ENCODE peak calls at places on chromosomes 13 and 19, in four cellular contexts. T, Y, M and F are unnamed samples.
A peak's percentile ranks its signal among the peaks of the same experiment; 100 is the strongest.

GRCh38 chr19:45153339-45154063 is 7.3 kb downstream of the NKPD1 start:
- DNase-seq in T (no peak), Y (peak; percentile 69), M (no peak), F (peak; percentile 78)

GRCh38 chr19:49442793-49443365 is 1.6 kb upstream of the SLC17A7 start:
- DNase-seq in T (peak; percentile 97), Y (peak; percentile 95), M (peak; percentile 86), F (peak; percentile 100)

GRCh38 chr13:109131698-109132257 is 502.4 kb downstream of the MYO16 start:
- DNase-seq in T (no peak), Y (no peak), M (no peak), F (no peak)

GRCh38 chr13:20673711-20674110 is 29.8 kb upstream of the IL17D start:
- DNase-seq in T (no peak), Y (no peak), M (no peak), F (no peak)

GRCh38 chr13:53197424-53197823 is 168.8 kb downstream of the OLFM4 start:
- DNase-seq in T (no peak), Y (no peak), M (no peak), F (no peak)

GRCh38 chr13:33110713-33111413 is 94.6 kb downstream of the KL start:
- DNase-seq in T (no peak), Y (no peak), M (no peak), F (no peak)

GRCh38 chr19:12779162-12779993 is 4.0 kb upstream of the HOOK2 start:
- DNase-seq in T (peak; percentile 62), Y (peak; percentile 79), M (peak; percentile 61), F (no peak)

GRCh38 chr13:71869274-71869673 is 2.3 kb upstream of the DACH1 start:
- DNase-seq in T (no peak), Y (no peak), M (no peak), F (no peak)

GRCh38 chr13:77896536-77896935 is 22.1 kb downstream of the EDNRB start:
- DNase-seq in T (no peak), Y (no peak), M (no peak), F (no peak)

DNA sequence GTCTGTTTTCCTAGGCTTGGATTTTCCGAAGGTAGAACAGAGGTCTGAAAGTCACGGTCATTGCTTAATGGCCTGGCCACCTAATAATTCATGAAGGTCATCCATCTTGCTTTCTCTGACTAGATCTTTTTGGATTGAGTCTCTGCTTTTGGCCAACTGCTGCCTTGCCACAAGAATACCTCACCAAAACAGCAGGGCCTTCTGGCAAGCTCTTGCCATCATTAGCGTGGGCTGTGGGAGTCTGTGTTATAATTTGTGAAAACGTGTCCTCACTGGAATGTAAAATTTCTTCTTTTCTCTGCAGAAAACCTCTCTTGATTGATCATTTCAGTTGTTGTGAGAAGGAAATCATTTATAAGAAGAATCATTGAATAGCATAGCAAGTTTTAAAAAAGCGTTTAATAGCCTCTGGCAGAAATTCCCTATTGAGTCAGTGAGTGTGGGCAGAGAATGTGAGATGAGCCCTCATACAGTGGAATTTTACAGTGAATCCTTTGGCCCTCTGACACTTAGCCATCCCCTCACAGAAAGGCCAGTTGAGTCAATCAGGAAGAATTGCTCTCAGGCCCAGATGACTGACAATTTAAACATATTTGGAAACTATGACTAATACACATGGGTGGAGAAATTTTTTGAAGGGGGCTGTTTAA is 43.2 kb upstream of the ERICH6B start:
- DNase-seq in T (no peak), Y (no peak), M (no peak), F (no peak)
- TF ChIP-seq NR3C1 in T (no peak), Y (no peak), M (no peak), F (no peak)

DNA sequence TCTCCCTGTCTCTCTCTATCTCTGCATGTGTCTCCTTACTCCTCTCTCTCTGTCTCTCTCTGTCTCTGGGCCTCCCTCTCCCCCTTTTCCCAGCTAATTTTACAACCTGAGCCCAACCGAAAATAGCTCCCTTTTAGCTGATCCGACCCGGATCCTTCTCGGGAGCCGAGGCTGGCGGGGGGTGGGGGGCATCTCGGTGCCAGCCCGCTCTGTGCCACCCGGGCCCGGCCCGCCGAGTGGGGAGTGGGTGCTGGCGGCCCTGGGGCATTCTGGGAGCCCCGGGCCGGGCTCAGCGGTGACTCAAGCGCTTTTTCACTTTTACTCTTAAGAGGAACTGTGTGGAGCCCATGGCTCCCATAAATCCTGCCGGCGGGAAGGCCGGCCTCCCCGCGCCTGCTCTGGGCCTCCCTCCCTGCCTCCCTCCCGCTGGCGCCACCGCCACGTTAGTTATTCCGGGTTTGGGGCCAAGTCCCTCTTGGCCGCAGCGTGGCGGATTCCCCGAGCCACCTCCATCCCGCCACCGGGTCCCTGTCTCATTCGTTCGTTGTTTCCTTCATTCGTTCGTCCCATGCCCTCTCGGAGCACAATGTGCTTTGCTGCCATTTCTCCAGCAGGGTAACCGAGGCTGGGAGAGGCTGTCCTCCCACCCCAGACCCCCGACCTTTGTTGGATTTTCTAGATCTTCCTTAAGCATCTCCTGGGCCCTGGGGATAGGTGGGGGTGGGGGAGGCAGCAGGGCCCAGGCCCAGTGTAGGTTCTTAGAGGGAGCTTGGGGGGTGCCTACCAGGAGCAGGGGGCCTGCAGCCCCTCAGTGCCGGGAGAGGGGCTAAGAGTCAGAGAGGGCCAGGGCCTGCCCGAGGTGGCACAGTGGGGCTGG is 3.2 kb downstream of the NFIC start:
- DNase-seq in T (no peak), Y (peak; percentile 61), M (no peak), F (no peak)
- TF ChIP-seq CTCF in T (no peak), Y (no peak), M (no peak), F (no peak)

GRCh38 chr13:21871302-21871862 is 200.5 kb downstream of the FGF9 start:
- DNase-seq in T (no peak), Y (no peak), M (peak; percentile 25), F (no peak)
- TF ChIP-seq NR3C1 in T (no peak), Y (no peak), M (no peak), F (no peak)

GRCh38 chr13:92175330-92175729 is 776.9 kb downstream of the GPC5 start:
- DNase-seq in T (peak; percentile 33), Y (peak; percentile 9), M (peak; percentile 27), F (peak; percentile 17)
- TF ChIP-seq CTCF in T (no peak), Y (no peak), M (peak; percentile 29), F (no peak)

DNA sequence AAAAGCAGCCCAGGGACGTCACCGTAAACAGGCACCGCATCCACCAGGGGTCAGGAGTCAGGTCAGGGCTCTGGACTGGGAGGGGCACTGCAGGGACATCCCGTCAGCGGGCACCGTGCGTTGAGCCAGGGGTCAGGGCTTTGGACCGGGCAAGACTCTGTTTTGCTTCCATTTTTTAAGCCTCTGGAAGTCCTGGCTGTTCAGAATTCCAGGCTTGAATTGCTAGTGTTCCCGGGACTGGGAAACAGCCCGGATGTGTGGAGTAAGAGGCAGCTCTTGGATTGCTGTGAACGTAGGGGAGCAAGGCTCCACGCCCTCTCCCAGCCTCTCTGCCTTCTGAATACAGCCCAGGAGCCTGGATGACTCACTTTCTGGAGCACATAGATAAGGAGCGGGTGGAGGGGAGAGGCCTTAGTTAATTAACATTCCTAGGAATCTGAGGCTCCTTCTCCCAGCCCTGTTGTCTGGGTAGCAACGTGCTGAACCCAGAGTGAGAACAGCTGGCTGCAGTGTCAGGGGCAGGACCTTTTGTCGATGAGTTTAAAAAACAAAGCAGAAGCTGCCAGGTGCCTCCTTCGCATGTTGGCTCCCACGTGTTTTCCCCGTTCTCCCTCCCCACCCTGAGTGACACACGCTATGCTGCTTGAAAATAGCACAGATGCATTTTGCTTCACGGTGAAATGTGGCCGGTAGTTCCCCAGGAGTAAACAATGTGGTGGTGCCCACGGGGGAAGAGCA is 21.9 kb downstream of the ATP11A start:
- DNase-seq in T (peak; percentile 80), Y (peak; percentile 93), M (peak; percentile 76), F (peak; percentile 74)
- TF ChIP-seq NR3C1 in T (no peak), Y (no peak), M (no peak), F (no peak)

DNA sequence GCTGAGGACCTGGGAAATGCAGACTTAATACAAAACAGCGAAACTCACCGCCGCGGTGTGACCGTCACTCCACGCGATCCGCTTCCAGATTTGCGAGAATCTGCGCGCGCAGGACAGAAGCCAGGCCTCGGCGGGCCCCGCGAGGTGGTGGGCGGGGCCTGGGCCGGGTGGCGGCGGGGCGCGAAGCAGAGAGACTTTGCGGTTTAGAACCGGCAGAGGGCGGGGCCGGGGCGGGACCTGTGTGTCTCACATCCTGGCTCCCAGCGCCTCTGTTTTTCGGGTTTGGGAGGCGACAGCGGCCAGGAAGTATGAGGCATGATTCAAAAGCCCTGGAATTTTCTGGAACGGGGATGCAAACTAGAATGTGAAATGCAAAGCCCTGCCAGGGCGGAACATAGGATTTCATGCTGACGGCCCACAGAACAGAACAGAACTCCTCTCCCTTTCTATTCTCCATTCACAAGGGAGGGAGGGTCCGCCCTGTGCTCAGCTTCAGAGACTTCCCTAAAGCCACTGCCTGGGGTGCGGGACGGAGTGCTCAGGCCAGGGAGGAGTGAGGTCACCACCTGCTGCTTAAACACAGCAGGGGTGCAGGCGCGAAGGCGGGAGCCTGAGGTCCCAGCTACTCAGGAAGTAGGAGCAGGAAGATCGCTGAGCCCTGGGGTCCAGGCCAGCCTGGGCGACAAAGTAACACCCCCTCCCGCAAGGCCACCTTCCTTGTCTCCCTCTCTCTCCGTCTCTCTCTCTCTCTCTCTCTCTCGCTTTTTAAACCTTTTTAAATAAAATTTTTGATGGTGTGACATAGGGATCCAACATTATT is 44.2 kb downstream of the ZNF611 start:
- DNase-seq in T (no peak), Y (peak; percentile 96), M (peak; percentile 60), F (peak; percentile 95)
- TF ChIP-seq CTCF in T (no peak), Y (no peak), M (peak; percentile 25), F (no peak)

GRCh38 chr13:34640931-34641330 is 301.1 kb upstream of the NBEA start:
- DNase-seq in T (no peak), Y (no peak), M (no peak), F (no peak)
- TF ChIP-seq NR3C1 in T (no peak), Y (no peak), M (no peak), F (no peak)

DNA sequence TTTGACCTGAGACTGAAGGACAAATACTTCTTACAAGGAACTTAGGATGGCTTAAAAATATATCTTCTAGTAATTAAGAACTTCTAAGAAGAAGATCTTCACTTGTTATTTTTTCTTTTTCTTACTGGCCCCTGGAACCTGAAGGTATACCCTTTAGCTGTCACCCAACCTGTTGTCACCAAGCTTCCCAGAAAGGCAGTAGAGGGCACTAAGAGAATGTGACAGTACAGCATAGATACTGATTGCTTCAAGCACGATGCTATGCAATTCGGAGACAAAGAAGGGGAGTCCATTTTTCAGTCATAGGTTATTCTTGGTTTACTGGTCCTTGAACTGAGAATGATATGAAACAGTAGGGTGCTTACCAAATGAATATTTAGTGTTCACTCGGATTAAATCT is 208.3 kb upstream of the PCDH9 start:
- DNase-seq in T (peak; percentile 4), Y (peak; percentile 5), M (no peak), F (no peak)
- TF ChIP-seq CTCF in T (no peak), Y (no peak), M (peak; percentile 31), F (no peak)